ENCODE peak calls at places on chromosome X, in five cellular contexts. X, F, C, B and W are unnamed samples.

GRCh38 chrX:107561468-107562215 is 66.7 kb upstream of the PRPS1 start:
- DNase-seq in X (no peak), C (no peak), B (no peak), F (no peak), W (no peak)

GRCh38 chrX:76253432-76253831 is 80.6 kb downstream of the PBDC1 start:
- DNase-seq in X (peak), F (peak), B (peak), C (peak), W (no peak)

GRCh38 chrX:107747596-107748161 is 27.9 kb downstream of the TSC22D3 start:
- DNase-seq in B (no peak), X (peak), C (no peak), F (no peak), W (no peak)

GRCh38 chrX:135087867-135088266 is 32.5 kb downstream of the ETDB start:
- DNase-seq in B (no peak), X (no peak), F (no peak), C (no peak), W (no peak)

GRCh38 chrX:113260474-113260873 is 419.8 kb upstream of the AMOT start:
- DNase-seq in C (no peak), F (no peak), X (no peak), B (no peak), W (no peak)

GRCh38 chrX:113741744-113742143 is 842.1 kb upstream of the HTR2C start:
- DNase-seq in F (peak), X (peak), C (no peak), B (no peak), W (no peak)

GRCh38 chrX:14038375-14039077 is 8.8 kb upstream of the GEMIN8 start:
- DNase-seq in F (no peak), B (no peak), C (no peak), X (no peak), W (no peak)

GRCh38 chrX:96480081-96480480 is 204.6 kb upstream of the DIAPH2 start:
- DNase-seq in F (no peak), B (no peak), X (no peak), C (no peak), W (no peak)

GRCh38 chrX:108261541-108262218 is 170.1 kb downstream of the ATG4A start:
- DNase-seq in F (no peak), B (no peak), X (no peak), C (no peak), W (no peak)

GRCh38 chrX:119654112-119654531 is 38.8 kb downstream of the SEPTIN6 start:
- DNase-seq in X (no peak), F (no peak), C (peak), B (no peak), W (no peak)

GRCh38 chrX:93422693-93423092 is 250.7 kb downstream of the NAP1L3 start:
- DNase-seq in X (peak), F (peak), B (no peak), C (no peak), W (no peak)

GRCh38 chrX:1727531-1728027 is 112.7 kb downstream of the ASMT start:
- DNase-seq in B (no peak), X (no peak), F (no peak), C (no peak), W (no peak)